ENCODE peak calls at places on chromosomes 6 and 20, in four cellular contexts. Y is fibroblast of lung, C is HCT116, D is brain microvascular endothelial cell. W is an unnamed sample. For H3K27me3, the result is how much of the 10 kb centered on the place peaks cover.

GRCh38 chr6:122730334-122730733 is 49.2 kb upstream of the FABP7 start:
- DNase-seq in Y (no peak), C (no peak), D (no peak), W (no peak)

GRCh38 chr6:77361018-77361417 is 102.3 kb downstream of the HTR1B start:
- DNase-seq in Y (no peak), C (no peak), D (no peak), W (no peak)

GRCh38 chr20:1001981-1002681 is at the start of gene RSPO4:
- DNase-seq in Y (no peak), C (no peak), D (no peak), W (no peak)

GRCh38 chr6:89562114-89562815 is 76.3 kb downstream of the LYRM2 start:
- DNase-seq in Y (no peak), C (no peak), D (no peak), W (no peak)

GRCh38 chr20:41480054-41480770 is 113.6 kb upstream of the EMILIN3 start:
- DNase-seq in Y (no peak), C (no peak), D (no peak), W (no peak)

GRCh38 chr6:15352884-15353283 is 107.0 kb downstream of the JARID2 start:
- DNase-seq in Y (peak), C (no peak), D (peak), W (no peak)

GRCh38 chr6:16519265-16520242 is 241.7 kb downstream of the ATXN1 start:
- DNase-seq in Y (no peak), C (no peak), D (no peak), W (no peak)

GRCh38 chr6:124719951-124720350 is 242.3 kb upstream of the RNF217 start:
- DNase-seq in Y (no peak), C (no peak), D (no peak), W (no peak)

GRCh38 chr20:17456226-17456625 is 75.0 kb downstream of the BFSP1 start:
- DNase-seq in Y (no peak), C (no peak), D (no peak), W (no peak)

GRCh38 chr6:114564302-114564933 is 221.6 kb upstream of the HS3ST5 start:
- DNase-seq in Y (no peak), C (no peak), D (no peak), W (no peak)

GRCh38 chr20:15289337-15289736 is 951.9 kb upstream of the FLRT3 start:
- DNase-seq in Y (no peak), C (no peak), D (no peak), W (no peak)

GRCh38 chr6:7108964-7109836 is 1.4 kb downstream of the RREB1 start:
- DNase-seq in Y (peak), C (no peak), D (peak), W (peak)

GRCh38 chr6:111552241-111552744 is 53.4 kb downstream of the TRAF3IP2 start:
- DNase-seq in Y (peak), C (no peak), D (peak), W (no peak)

GRCh38 chr20:1467355-1468116 is 887 bp upstream of the NSFL1C start:
- DNase-seq in Y (no peak), C (no peak), D (no peak), W (no peak)

GRCh38 chr6:3139090-3139903 is 18.0 kb downstream of the TUBB2A start:
- DNase-seq in Y (peak), C (no peak), D (peak), W (peak)

GRCh38 chr6:15246217-15247211 is 645 bp downstream of the JARID2 start:
- DNase-seq in Y (peak), C (no peak), D (no peak), W (no peak)

GRCh38 chr20:25378884-25379733 is 11.5 kb downstream of the ABHD12 start:
- DNase-seq in Y (no peak), C (no peak), D (no peak), W (no peak)

GRCh38 chr20:23654722-23655121 is 17.0 kb upstream of the CST3 start:
- DNase-seq in Y (no peak), C (no peak), D (no peak), W (no peak)

GRCh38 chr6:33976425-33977360 is 169.2 kb downstream of the GRM4 start:
- DNase-seq in Y (no peak), C (no peak), D (no peak), W (no peak)

GRCh38 chr6:126312013-126312665 is 27.8 kb upstream of the CENPW start:
- DNase-seq in Y (no peak), C (peak), D (no peak), W (no peak)

GRCh38 chr6:115271434-115271833 is 789.3 kb downstream of the FRK start:
- DNase-seq in Y (no peak), C (no peak), D (no peak), W (no peak)

GRCh38 chr6:148530976-148531375 is 188.3 kb downstream of the SASH1 start:
- DNase-seq in Y (no peak), C (no peak), D (no peak), W (no peak)

GRCh38 chr6:3419624-3420272 is 37.1 kb downstream of the SLC22A23 start:
- DNase-seq in Y (peak), C (no peak), D (peak), W (no peak)

GRCh38 chr6:112149236-112149635 is 61.8 kb downstream of the FAM229B start:
- DNase-seq in Y (no peak), C (no peak), D (no peak), W (no peak)

GRCh38 chr6:36542041-36542440 is 5.2 kb downstream of the STK38 start:
- DNase-seq in Y (no peak), C (no peak), D (no peak), W (no peak)
- H3K4me3 ChIP-seq in Y (no peak), C (no peak), D (no peak), W (no peak)

GRCh38 chr6:157898640-157899039 is 75.6 kb downstream of the SNX9 start:
- DNase-seq in Y (no peak), C (no peak), D (no peak), W (no peak)

GRCh38 chr6:157893238-157893637 is 70.2 kb downstream of the SNX9 start:
- DNase-seq in Y (no peak), C (no peak), D (no peak), W (no peak)

GRCh38 chr6:157896931-157897330 is 73.9 kb downstream of the SNX9 start:
- DNase-seq in Y (no peak), C (no peak), D (no peak), W (no peak)

GRCh38 chr6:157895585-157895984 is 72.5 kb downstream of the SNX9 start:
- DNase-seq in Y (no peak), C (no peak), D (no peak), W (no peak)

DNA sequence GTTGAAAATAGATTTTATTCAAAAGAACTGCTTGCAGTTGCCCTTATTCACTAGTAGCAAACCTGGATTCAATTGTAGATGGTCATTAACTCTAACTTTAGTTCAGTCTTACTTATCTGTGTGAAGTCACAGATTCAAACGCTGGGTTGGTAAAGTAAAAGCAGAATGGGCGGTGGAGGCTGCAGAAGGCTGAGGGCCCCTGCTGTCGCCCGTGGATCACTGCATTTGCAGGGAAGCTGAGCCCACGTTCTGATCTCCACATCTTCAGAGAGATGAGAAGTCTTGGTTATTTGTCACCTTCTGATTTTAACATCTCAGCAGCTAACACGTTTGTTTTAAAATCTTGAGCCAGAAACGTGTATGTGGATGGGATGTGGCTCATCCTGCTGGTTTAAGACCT is 75.1 kb downstream of the SNX9 start:
- DNase-seq in Y (no peak), C (no peak), D (no peak), W (no peak)
- TF ChIP-seq CTCF in Y (no peak), C (no peak), D (peak), W (no peak)

DNA sequence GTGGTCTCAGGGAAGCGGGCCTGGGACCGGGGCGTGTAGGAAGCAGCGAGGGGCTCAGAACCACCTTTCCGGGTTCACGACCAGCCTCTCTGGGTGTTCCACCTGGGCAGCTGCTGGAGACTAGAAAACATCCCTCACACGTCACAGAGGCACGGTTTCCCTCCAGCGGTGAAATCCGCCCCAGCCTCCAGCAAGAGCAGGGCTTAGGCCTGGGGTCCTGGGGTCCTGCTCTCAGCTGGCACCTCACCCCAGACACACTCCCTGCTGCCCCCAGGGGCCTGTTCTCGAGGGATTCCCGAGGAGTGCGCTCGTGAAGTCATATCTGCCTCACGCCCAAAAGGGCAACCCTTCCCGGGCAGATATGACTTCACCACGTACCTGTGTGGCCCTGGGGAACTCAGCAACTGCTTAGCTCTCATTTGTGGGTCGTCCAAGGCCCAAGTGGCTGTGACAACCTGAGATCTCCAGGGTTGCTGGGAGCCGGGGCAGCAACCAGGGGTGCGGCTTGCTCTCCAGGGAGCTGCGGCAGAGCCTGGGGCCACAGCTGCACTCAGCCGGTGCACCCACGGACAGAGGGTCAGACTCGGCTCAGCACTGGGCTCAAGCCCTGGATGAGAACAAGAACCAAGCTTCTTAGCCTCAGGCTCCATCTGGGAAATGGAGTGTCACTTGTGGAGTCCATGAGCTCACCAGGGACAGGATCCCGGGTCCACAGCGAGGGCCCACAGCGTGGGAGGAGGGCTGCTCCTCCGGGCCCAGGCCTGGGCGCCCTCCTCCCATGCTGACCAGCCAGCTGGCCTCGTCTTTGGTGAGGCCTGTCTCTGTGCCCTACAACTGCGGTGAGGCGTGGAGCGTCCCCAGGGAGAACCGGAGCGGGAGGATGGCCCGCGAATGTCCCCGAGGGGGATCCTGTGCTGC is 661 bp downstream of the FNDC11 start:
- DNase-seq in Y (no peak), C (no peak), D (no peak), W (peak)
- H3K27me3 ChIP-seq in Y (under half), C (under half), D (under half), W (under half)

DNA sequence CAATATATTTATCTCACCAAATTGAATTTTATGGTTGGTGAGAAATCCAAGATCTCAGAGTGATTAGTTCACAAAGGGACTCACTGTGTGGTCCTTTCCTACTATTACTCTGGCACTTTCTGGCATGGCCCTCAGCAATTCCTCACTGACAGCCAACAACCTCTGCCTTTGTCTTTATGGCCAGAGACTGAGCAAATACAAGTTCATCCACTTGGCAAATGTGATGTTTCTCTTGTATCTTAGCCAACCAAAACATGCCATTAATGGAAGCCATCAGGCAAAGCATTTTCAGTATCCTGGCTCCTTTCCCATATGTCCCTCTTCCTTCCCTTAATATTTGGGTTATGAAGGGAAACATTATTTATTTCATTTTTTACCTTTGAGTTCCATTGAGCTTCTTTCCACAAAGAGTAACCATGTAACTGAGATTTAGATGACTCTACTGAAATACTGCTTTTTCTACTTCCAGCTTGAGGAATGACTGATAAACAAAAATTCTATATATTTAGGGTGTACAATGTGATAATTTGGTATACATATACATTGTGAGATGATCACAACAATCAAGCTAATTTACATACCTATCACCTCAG is 30.8 kb upstream of the SMLR1 start:
- DNase-seq in Y (peak), C (no peak), D (peak), W (no peak)
- H3K4me3 ChIP-seq in Y (no peak), C (no peak), D (no peak), W (no peak)

GRCh38 chr6:168658059-168658458 is 217.1 kb downstream of the SMOC2 start:
- DNase-seq in Y (no peak), C (no peak), D (no peak), W (no peak)
- TF ChIP-seq CTCF in Y (no peak), C (peak), D (no peak), W (no peak)

GRCh38 chr6:49892280-49892679 is 25.9 kb upstream of the CRISP1 start:
- DNase-seq in Y (no peak), C (no peak), D (no peak), W (no peak)
- H3K27me3 ChIP-seq in Y (under half), C (under half), D (under half), W (under half)

GRCh38 chr20:49987015-49987867 is 4.5 kb downstream of the SNAI1 start:
- DNase-seq in Y (no peak), C (no peak), D (no peak), W (no peak)

GRCh38 chr20:49985157-49985556 is 2.4 kb downstream of the SNAI1 start:
- DNase-seq in Y (no peak), C (no peak), D (no peak), W (no peak)

GRCh38 chr20:49984426-49985153 is 1.8 kb downstream of the SNAI1 start:
- DNase-seq in Y (no peak), C (no peak), D (no peak), W (no peak)

GRCh38 chr20:49985617-49986016 is 2.8 kb downstream of the SNAI1 start:
- DNase-seq in Y (no peak), C (no peak), D (no peak), W (no peak)

DNA sequence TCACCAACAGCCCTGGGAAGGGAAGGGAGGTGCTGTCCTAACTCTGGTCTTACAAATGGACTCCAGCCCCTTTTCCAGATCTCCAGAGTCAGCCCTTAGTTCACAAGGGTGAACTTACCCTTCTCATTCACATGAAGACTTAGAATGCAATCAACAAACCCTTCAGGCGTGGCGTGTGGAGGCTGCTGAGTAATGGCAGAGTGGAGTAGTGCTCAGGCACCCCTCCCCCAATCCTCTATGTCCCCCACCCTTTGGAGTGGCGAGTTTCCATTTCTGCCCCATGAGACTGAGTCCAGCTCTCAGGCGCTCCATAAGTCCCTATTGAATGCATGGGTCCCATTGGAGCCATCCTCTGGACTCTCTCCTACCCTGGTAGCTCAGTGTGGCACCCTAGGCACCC is 3.3 kb downstream of the SNAI1 start:
- DNase-seq in Y (no peak), C (no peak), D (no peak), W (no peak)
- H3K4me3 ChIP-seq in Y (no peak), C (no peak), D (peak), W (no peak)

GRCh38 chr6:70166088-70166958 is 136.6 kb downstream of the COL9A1 start:
- DNase-seq in Y (peak), C (peak), D (peak), W (peak)
- TF ChIP-seq CTCF in Y (peak), C (peak), D (peak), W (peak)